ENCODE peak calls at places on chromosomes 12 and 14, in seven cellular contexts. One of them, this sample, is unnamed.

GRCh38 chr12:93888964-93889363 is 211.8 kb downstream of the CRADD start:
- DNase-seq in GM06990: no peak
- DNase-seq in NCI-H524: no peak
- DNase-seq in effector CD4-positive, alpha-beta T cell: no peak
- DNase-seq in left cardiac atrium: no peak
- DNase-seq in CD4-positive, alpha-beta memory T cell: no peak
- DNase-seq in T follicular helper cell: no peak
- DNase-seq in this sample: no peak

GRCh38 chr12:82359115-82359478 is 768 bp downstream of the METTL25 start:
- DNase-seq in GM06990: no peak
- DNase-seq in NCI-H524: peak; percentile 51
- DNase-seq in effector CD4-positive, alpha-beta T cell: peak; percentile 7
- DNase-seq in left cardiac atrium: no peak
- DNase-seq in CD4-positive, alpha-beta memory T cell: no peak
- DNase-seq in T follicular helper cell: no peak
- DNase-seq in this sample: peak; percentile 40

GRCh38 chr14:99201351-99202073 is 70.5 kb downstream of the BCL11B start:
- DNase-seq in GM06990: no peak
- DNase-seq in NCI-H524: no peak
- DNase-seq in effector CD4-positive, alpha-beta T cell: no peak
- DNase-seq in left cardiac atrium: no peak
- DNase-seq in CD4-positive, alpha-beta memory T cell: no peak
- DNase-seq in T follicular helper cell: no peak
- DNase-seq in this sample: no peak

GRCh38 chr12:114680498-114681148 is 3.4 kb downstream of the TBX3 start:
- DNase-seq in GM06990: no peak
- DNase-seq in NCI-H524: no peak
- DNase-seq in effector CD4-positive, alpha-beta T cell: no peak
- DNase-seq in left cardiac atrium: no peak
- DNase-seq in CD4-positive, alpha-beta memory T cell: no peak
- DNase-seq in T follicular helper cell: no peak
- DNase-seq in this sample: no peak

GRCh38 chr14:69191340-69192111 is at the start of gene EXD2:
- DNase-seq in GM06990: peak; percentile 89
- DNase-seq in NCI-H524: peak; percentile 98
- DNase-seq in effector CD4-positive, alpha-beta T cell: peak; percentile 36
- DNase-seq in left cardiac atrium: peak; percentile 88
- DNase-seq in CD4-positive, alpha-beta memory T cell: peak; percentile 48
- DNase-seq in T follicular helper cell: peak; percentile 39
- DNase-seq in this sample: peak; percentile 86

GRCh38 chr12:27193106-27193505 is 51.0 kb upstream of the STK38L start:
- DNase-seq in GM06990: no peak
- DNase-seq in NCI-H524: no peak
- DNase-seq in effector CD4-positive, alpha-beta T cell: no peak
- DNase-seq in left cardiac atrium: no peak
- DNase-seq in CD4-positive, alpha-beta memory T cell: no peak
- DNase-seq in T follicular helper cell: no peak
- DNase-seq in this sample: no peak

GRCh38 chr12:108204618-108205017 is 75.5 kb downstream of the WSCD2 start:
- DNase-seq in GM06990: no peak
- DNase-seq in NCI-H524: peak; percentile 41
- DNase-seq in effector CD4-positive, alpha-beta T cell: no peak
- DNase-seq in left cardiac atrium: no peak
- DNase-seq in CD4-positive, alpha-beta memory T cell: no peak
- DNase-seq in T follicular helper cell: no peak
- DNase-seq in this sample: no peak

GRCh38 chr14:51626788-51627187 is 24.9 kb upstream of the FRMD6 start:
- DNase-seq in GM06990: no peak
- DNase-seq in NCI-H524: no peak
- DNase-seq in effector CD4-positive, alpha-beta T cell: no peak
- DNase-seq in left cardiac atrium: no peak
- DNase-seq in CD4-positive, alpha-beta memory T cell: no peak
- DNase-seq in T follicular helper cell: no peak
- DNase-seq in this sample: no peak

GRCh38 chr12:68939500-68939899 is 6.5 kb upstream of the CPM start:
- DNase-seq in GM06990: no peak
- DNase-seq in NCI-H524: no peak
- DNase-seq in effector CD4-positive, alpha-beta T cell: no peak
- DNase-seq in left cardiac atrium: no peak
- DNase-seq in CD4-positive, alpha-beta memory T cell: no peak
- DNase-seq in T follicular helper cell: no peak
- DNase-seq in this sample: no peak

GRCh38 chr14:74402264-74403251 is 23.5 kb downstream of the SYNDIG1L start:
- DNase-seq in GM06990: peak; percentile 47
- DNase-seq in NCI-H524: peak; percentile 70
- DNase-seq in effector CD4-positive, alpha-beta T cell: no peak
- DNase-seq in left cardiac atrium: no peak
- DNase-seq in CD4-positive, alpha-beta memory T cell: no peak
- DNase-seq in T follicular helper cell: no peak
- DNase-seq in this sample: peak; percentile 27